ENCODE peak calls at places on chromosomes 16 and 17, in eight cellular contexts. P is kidney tubule cell; S is neural progenitor cell; G is activated naive CD4-positive, alpha-beta T cell treated with Interleukin-2 at 50 U/mL for 16 hours; F is NCI-H69; V is fibroblast of lung; X is kidney glomerular epithelial cell; Z is transverse colon. T is an unnamed sample.

GRCh38 chr17:50564916-50565315 is 4.4 kb downstream of the CACNA1G start:
- DNase-seq in V (peak; percentile 44), Z (peak; percentile 48), F (peak; percentile 68), X (no peak), S (no peak), P (peak; percentile 57), G (no peak), T (peak; percentile 54)

GRCh38 chr17:65990593-65990992 is 201.3 kb downstream of the CEP112 start:
- DNase-seq in P (no peak), G (no peak), X (no peak), V (no peak), S (no peak), Z (no peak), F (no peak), T (no peak)

GRCh38 chr16:20315764-20316163 is 11.5 kb downstream of the GP2 start:
- DNase-seq in X (no peak), Z (no peak), V (no peak), F (no peak), G (no peak), P (no peak), S (no peak), T (no peak)

GRCh38 chr16:67092227-67092626 is 17.5 kb upstream of the PHAF1 start:
- DNase-seq in Z (no peak), F (no peak), P (no peak), V (peak; percentile 82), X (no peak), S (no peak), G (no peak), T (peak; percentile 91)

GRCh38 chr17:79533116-79533515 is 77.7 kb downstream of the RBFOX3 start:
- DNase-seq in G (no peak), S (no peak), P (no peak), V (no peak), X (no peak), Z (no peak), F (no peak), T (no peak)

GRCh38 chr17:65368341-65368740 is 193.1 kb downstream of the AXIN2 start:
- DNase-seq in F (no peak), S (no peak), X (no peak), G (no peak), V (no peak), Z (no peak), P (no peak), T (no peak)

GRCh38 chr17:41338961-41339485 is 11.6 kb downstream of the KRT33A start:
- DNase-seq in G (peak; percentile 41), F (no peak), V (no peak), P (peak; percentile 83), S (no peak), Z (no peak), X (peak; percentile 41), T (peak; percentile 48)

GRCh38 chr17:75352079-75352569 is 53.4 kb downstream of the GRB2 start:
- DNase-seq in V (peak; percentile 44), Z (no peak), F (peak; percentile 93), S (peak; percentile 21), G (no peak), P (peak; percentile 81), X (peak; percentile 49), T (no peak)

GRCh38 chr17:9729034-9729650 is 62.2 kb downstream of the DHRS7C start:
- DNase-seq in S (peak; percentile 56), V (peak; percentile 44), G (no peak), F (peak; percentile 23), Z (no peak), X (peak; percentile 38), P (peak; percentile 65), T (peak; percentile 9)

GRCh38 chr16:56102159-56102798 is 89.0 kb upstream of the GNAO1 start:
- DNase-seq in V (no peak), X (no peak), S (peak; percentile 26), F (peak; percentile 88), P (no peak), G (no peak), Z (peak; percentile 12), T (no peak)

GRCh38 chr16:12893050-12893750 is 8.2 kb upstream of the SHISA9 start:
- DNase-seq in G (no peak), F (no peak), Z (no peak), V (no peak), X (no peak), P (no peak), S (no peak), T (no peak)

GRCh38 chr17:59512844-59513383 is 52.5 kb upstream of the DHX40 start:
- DNase-seq in G (no peak), V (no peak), X (no peak), F (peak; percentile 89), Z (no peak), S (no peak), P (no peak), T (no peak)

T was measured in GM04503.